ENCODE peak calls at places on chromosome 4, in six cellular contexts. D, U, Z, X, S and H are unnamed samples.

GRCh38 chr4:121072080-121072835 is at the start of gene NDNF:
- DNase-seq in D (peak), U (peak), Z (peak), X (no peak), S (peak), H (no peak)

GRCh38 chr4:138555107-138555506 is 313.0 kb upstream of the SLC7A11 start:
- DNase-seq in D (no peak), U (no peak), Z (no peak), X (no peak), S (no peak), H (no peak)

GRCh38 chr4:4356106-4357041 is 30.5 kb upstream of the NSG1 start:
- DNase-seq in D (no peak), U (no peak), Z (no peak), X (no peak), S (no peak), H (no peak)

GRCh38 chr4:20418865-20419451 is 167.3 kb downstream of the SLIT2 start:
- DNase-seq in D (peak), U (peak), Z (peak), X (peak), S (no peak), H (peak)

GRCh38 chr4:8252301-8253173 is 17.0 kb upstream of the HTRA3 start:
- DNase-seq in D (no peak), U (no peak), Z (no peak), X (no peak), S (peak), H (no peak)

GRCh38 chr4:125703443-125703842 is 388.7 kb downstream of the FAT4 start:
- DNase-seq in D (peak), U (peak), Z (no peak), X (no peak), S (no peak), H (no peak)

GRCh38 chr4:39719804-39720580 is 22.1 kb downstream of the UBE2K start:
- DNase-seq in D (peak), U (no peak), Z (no peak), X (no peak), S (no peak), H (no peak)

GRCh38 chr4:151174784-151175183 is 75.4 kb downstream of the RPS3A start:
- DNase-seq in D (no peak), U (no peak), Z (no peak), X (no peak), S (no peak), H (no peak)

GRCh38 chr4:138562544-138562961 is 320.4 kb upstream of the SLC7A11 start:
- DNase-seq in D (peak), U (no peak), Z (no peak), X (no peak), S (no peak), H (peak)

GRCh38 chr4:182141623-182142022 is 101.6 kb upstream of the TENM3 start:
- DNase-seq in D (no peak), U (no peak), Z (no peak), X (no peak), S (no peak), H (no peak)